ENCODE peak calls at places on chromosomes 5 and 9, in seven cellular contexts. M, J, S, I, Z, X and F are unnamed samples.

GRCh38 chr9:98879958-98880300 is 63.8 kb upstream of the COL15A1 start:
- DNase-seq in M (no peak), J (no peak), S (no peak), I (no peak), Z (no peak), X (no peak), F (no peak)

GRCh38 chr5:170216262-170216864 is 16.4 kb upstream of the C5orf58 start:
- DNase-seq in M (peak; percentile 64), J (no peak), S (peak; percentile 44), I (peak; percentile 69), Z (no peak), X (peak; percentile 44), F (no peak)

GRCh38 chr5:135034186-135034962 is at the start of gene PITX1:
- DNase-seq in M (peak; percentile 43), J (peak; percentile 52), S (no peak), I (peak; percentile 33), Z (no peak), X (no peak), F (peak; percentile 60)

GRCh38 chr5:174720612-174721521 is 3.5 kb upstream of the MSX2 start:
- DNase-seq in M (no peak), J (no peak), S (no peak), I (peak; percentile 92), Z (no peak), X (no peak), F (no peak)

GRCh38 chr5:1001406-1002270 is 7.0 kb upstream of the NKD2 start:
- DNase-seq in M (no peak), J (no peak), S (no peak), I (no peak), Z (peak; percentile 78), X (no peak), F (no peak)

GRCh38 chr5:37721447-37721871 is 118.4 kb downstream of the GDNF start:
- DNase-seq in M (no peak), J (peak; percentile 64), S (peak; percentile 19), I (no peak), Z (no peak), X (no peak), F (peak; percentile 5)

GRCh38 chr9:101458955-101459631 is 23.5 kb upstream of the ALDOB start:
- DNase-seq in M (peak; percentile 80), J (peak; percentile 20), S (peak; percentile 53), I (peak; percentile 63), Z (no peak), X (no peak), F (peak; percentile 70)

GRCh38 chr9:113254991-113255390 is 20.4 kb downstream of the CDC26 start:
- DNase-seq in M (no peak), J (no peak), S (no peak), I (no peak), Z (no peak), X (no peak), F (no peak)

GRCh38 chr5:453725-454481 is 10.9 kb downstream of the EXOC3 start:
- DNase-seq in M (no peak), J (no peak), S (no peak), I (no peak), Z (no peak), X (no peak), F (no peak)

GRCh38 chr5:135437796-135438560 is 9.2 kb downstream of the DCANP1 start:
- DNase-seq in M (peak; percentile 96), J (no peak), S (no peak), I (no peak), Z (peak; percentile 65), X (no peak), F (peak; percentile 16)

GRCh38 chr9:122070728-122071127 is 22.4 kb downstream of the TTLL11 start:
- DNase-seq in M (no peak), J (no peak), S (no peak), I (no peak), Z (no peak), X (no peak), F (no peak)

GRCh38 chr5:82153082-82153481 is 125.1 kb downstream of the RPS23 start:
- DNase-seq in M (no peak), J (no peak), S (no peak), I (no peak), Z (no peak), X (no peak), F (no peak)

GRCh38 chr5:148973455-148973854 is 89.4 kb downstream of the SH3TC2 start:
- DNase-seq in M (peak; percentile 46), J (no peak), S (no peak), I (no peak), Z (no peak), X (no peak), F (no peak)

GRCh38 chr9:115121140-115121710 is 3.3 kb upstream of the TNC start:
- DNase-seq in M (no peak), J (no peak), S (no peak), I (no peak), Z (no peak), X (peak; percentile 89), F (no peak)

GRCh38 chr9:18438300-18438925 is 35.5 kb upstream of the ADAMTSL1 start:
- DNase-seq in M (peak; percentile 47), J (no peak), S (no peak), I (peak; percentile 37), Z (no peak), X (no peak), F (no peak)

GRCh38 chr5:1780621-1780945 is 19.1 kb downstream of the MRPL36 start:
- DNase-seq in M (no peak), J (no peak), S (no peak), I (no peak), Z (no peak), X (no peak), F (no peak)

GRCh38 chr5:1633605-1634336 is 110.0 kb upstream of the LPCAT1 start:
- DNase-seq in M (peak; percentile 50), J (peak; percentile 85), S (peak; percentile 95), I (peak; percentile 91), Z (no peak), X (no peak), F (peak; percentile 92)

GRCh38 chr9:117335797-117336435 is 78.9 kb downstream of the ASTN2 start:
- DNase-seq in M (no peak), J (no peak), S (no peak), I (no peak), Z (no peak), X (no peak), F (no peak)

GRCh38 chr9:128098017-128098935 is 29.3 kb downstream of the PTGES2 start:
- DNase-seq in M (peak; percentile 96), J (peak; percentile 94), S (no peak), I (peak; percentile 99), Z (peak; percentile 94), X (peak; percentile 97), F (no peak)

GRCh38 chr9:108607607-108608006 is 248.2 kb downstream of the ACTL7B start:
- DNase-seq in M (no peak), J (no peak), S (no peak), I (no peak), Z (no peak), X (no peak), F (no peak)

GRCh38 chr9:112061152-112061740 is 113.9 kb downstream of the SUSD1 start:
- DNase-seq in M (peak; percentile 95), J (peak; percentile 65), S (peak; percentile 74), I (no peak), Z (no peak), X (peak; percentile 95), F (peak; percentile 79)

GRCh38 chr5:81750308-81751008 is 439 bp downstream of the SSBP2 start:
- DNase-seq in M (no peak), J (peak; percentile 24), S (peak; percentile 69), I (peak; percentile 53), Z (no peak), X (no peak), F (peak; percentile 48)

GRCh38 chr9:83220737-83221136 is 157.8 kb upstream of the RASEF start:
- DNase-seq in M (peak; percentile 84), J (peak; percentile 8), S (peak; percentile 40), I (peak; percentile 23), Z (no peak), X (peak; percentile 84), F (no peak)

GRCh38 chr9:82020341-82020740 is 31.8 kb downstream of the SPATA31D1 start:
- DNase-seq in M (no peak), J (no peak), S (no peak), I (no peak), Z (no peak), X (no peak), F (no peak)

GRCh38 chr9:21070171-21070571 is 7.6 kb downstream of the IFNB1 start:
- DNase-seq in M (peak; percentile 96), J (no peak), S (no peak), I (peak; percentile 43), Z (no peak), X (peak; percentile 88), F (no peak)
- TF ChIP-seq CTCF in M (peak; percentile 64), J (no peak), S (no peak), I (peak; percentile 29), Z (peak; percentile 44), X (peak; percentile 9), F (no peak)

GRCh38 chr5:138597660-138598400 is 22.6 kb upstream of the HSPA9 start:
- DNase-seq in M (no peak), J (no peak), S (no peak), I (no peak), Z (no peak), X (no peak), F (no peak)

GRCh38 chr5:138596105-138596987 is 21.1 kb upstream of the HSPA9 start:
- DNase-seq in M (no peak), J (no peak), S (no peak), I (peak; percentile 26), Z (no peak), X (no peak), F (no peak)

GRCh38 chr5:138594305-138595058 is 19.3 kb upstream of the HSPA9 start:
- DNase-seq in M (no peak), J (no peak), S (no peak), I (no peak), Z (no peak), X (no peak), F (no peak)

DNA sequence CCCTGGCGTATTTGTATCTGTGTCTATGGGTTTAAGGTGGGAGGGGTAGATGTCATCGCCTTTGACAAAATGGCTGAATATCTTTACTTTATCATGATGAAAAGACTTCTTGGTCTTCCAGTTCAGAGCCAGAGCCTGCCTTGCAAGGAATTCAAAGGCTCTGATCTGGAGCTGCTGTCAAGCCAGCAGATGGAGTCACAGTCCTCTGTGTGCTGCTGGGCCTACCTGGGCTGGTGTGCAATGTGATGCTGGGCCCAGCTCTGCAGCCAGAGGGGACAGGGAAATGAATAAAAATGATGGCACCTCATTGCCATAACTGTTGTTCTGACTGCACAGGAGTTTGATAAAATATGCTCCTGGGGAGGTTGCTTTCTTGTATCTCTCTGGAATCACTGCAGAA is 20.2 kb upstream of the HSPA9 start:
- DNase-seq in M (no peak), J (no peak), S (no peak), I (peak; percentile 32), Z (no peak), X (no peak), F (no peak)
- TF ChIP-seq CTCF in M (no peak), J (no peak), S (no peak), I (no peak), Z (no peak), X (peak; percentile 7), F (peak; percentile 26)

DNA sequence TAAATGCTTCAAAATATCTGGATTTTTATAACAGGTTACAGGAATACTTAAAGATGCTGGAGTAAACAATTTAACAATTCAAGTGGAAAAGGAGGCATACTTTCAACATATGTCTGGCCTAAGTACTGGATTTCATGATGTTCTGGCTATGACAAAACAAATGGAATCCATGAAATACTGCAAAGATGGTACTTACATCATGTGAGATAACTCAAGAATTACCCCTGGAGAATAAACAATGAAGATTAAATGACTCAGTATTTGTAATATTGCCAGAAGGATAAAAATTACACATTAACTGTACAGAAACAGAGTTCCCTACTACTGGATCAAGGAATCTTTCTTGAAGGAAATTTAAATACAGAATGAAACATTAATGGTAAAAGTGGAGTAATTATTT is 35.6 kb downstream of the SLC30A5 start:
- DNase-seq in M (peak; percentile 71), J (no peak), S (no peak), I (no peak), Z (no peak), X (peak; percentile 7), F (no peak)
- TF ChIP-seq CTCF in M (no peak), J (no peak), S (no peak), I (no peak), Z (no peak), X (no peak), F (no peak)

GRCh38 chr9:88579363-88579715 is 44.4 kb downstream of the NXNL2 start:
- DNase-seq in M (no peak), J (no peak), S (no peak), I (no peak), Z (no peak), X (no peak), F (no peak)
- TF ChIP-seq CTCF in M (no peak), J (no peak), S (no peak), I (no peak), Z (no peak), X (no peak), F (no peak)